ENCODE peak calls at places on chromosomes 7 and 10, in six cellular contexts. One of them, this sample, is unnamed.

GRCh38 chr10:68073631-68074403 is 1.3 kb downstream of the HERC4 start:
- DNase-seq in H1: no peak
- DNase-seq in GM12891: no peak
- DNase-seq in GM12878: no peak
- DNase-seq in K562: no peak
- DNase-seq in HepG2: no peak
- DNase-seq in this sample: no peak

GRCh38 chr7:96484091-96484490 is 162.2 kb upstream of the SLC25A13 start:
- DNase-seq in HepG2: no peak
- DNase-seq in K562: no peak
- DNase-seq in GM12891: no peak
- DNase-seq in GM12878: no peak
- DNase-seq in H1: no peak
- DNase-seq in this sample: no peak

GRCh38 chr7:28984631-28985030 is 26.5 kb upstream of the TRIL start:
- DNase-seq in GM12878: no peak
- DNase-seq in K562: no peak
- DNase-seq in GM12891: no peak
- DNase-seq in HepG2: no peak
- DNase-seq in H1: no peak
- DNase-seq in this sample: no peak

GRCh38 chr7:137962875-137963507 is 38.9 kb downstream of the CREB3L2 start:
- DNase-seq in HepG2: no peak
- DNase-seq in K562: peak
- DNase-seq in GM12878: no peak
- DNase-seq in H1: no peak
- DNase-seq in GM12891: no peak
- DNase-seq in this sample: no peak

GRCh38 chr7:25716421-25716820 is 435.6 kb upstream of the NFE2L3 start:
- DNase-seq in H1: no peak
- DNase-seq in K562: no peak
- DNase-seq in GM12878: no peak
- DNase-seq in GM12891: no peak
- DNase-seq in HepG2: no peak
- DNase-seq in this sample: no peak

GRCh38 chr10:124545346-124545745 is 83.7 kb downstream of the LHPP start:
- DNase-seq in GM12891: no peak
- DNase-seq in K562: no peak
- DNase-seq in H1: no peak
- DNase-seq in HepG2: no peak
- DNase-seq in GM12878: no peak
- DNase-seq in this sample: no peak

GRCh38 chr10:90451283-90451682 is 406.6 kb downstream of the HTR7 start:
- DNase-seq in GM12878: no peak
- DNase-seq in H1: no peak
- DNase-seq in HepG2: no peak
- DNase-seq in K562: no peak
- DNase-seq in GM12891: no peak
- DNase-seq in this sample: no peak

GRCh38 chr10:35487336-35488034 is 117.7 kb upstream of the GJD4 start:
- DNase-seq in H1: no peak
- DNase-seq in GM12878: no peak
- DNase-seq in K562: no peak
- DNase-seq in GM12891: no peak
- DNase-seq in HepG2: no peak
- DNase-seq in this sample: no peak

GRCh38 chr10:56116684-56117083 is 244.4 kb downstream of the ZWINT start:
- DNase-seq in GM12891: no peak
- DNase-seq in HepG2: peak
- DNase-seq in K562: no peak
- DNase-seq in GM12878: no peak
- DNase-seq in H1: no peak
- DNase-seq in this sample: no peak

GRCh38 chr10:14146501-14146900 is 184.2 kb downstream of the FRMD4A start:
- DNase-seq in H1: no peak
- DNase-seq in GM12878: no peak
- DNase-seq in GM12891: no peak
- DNase-seq in HepG2: no peak
- DNase-seq in K562: no peak
- DNase-seq in this sample: no peak

GRCh38 chr10:124048371-124049290 is 44.8 kb downstream of the CHST15 start:
- DNase-seq in GM12891: no peak
- DNase-seq in K562: no peak
- DNase-seq in H1: no peak
- DNase-seq in GM12878: no peak
- DNase-seq in HepG2: peak
- DNase-seq in this sample: no peak

GRCh38 chr7:8015746-8016120 is 47.1 kb downstream of the GLCCI1 start:
- DNase-seq in H1: no peak
- DNase-seq in GM12878: no peak
- DNase-seq in HepG2: no peak
- DNase-seq in K562: no peak
- DNase-seq in GM12891: no peak
- DNase-seq in this sample: no peak

GRCh38 chr10:14750900-14751575 is 23.7 kb downstream of the FAM107B start:
- DNase-seq in K562: no peak
- DNase-seq in GM12878: no peak
- DNase-seq in H1: no peak
- DNase-seq in HepG2: no peak
- DNase-seq in GM12891: no peak
- DNase-seq in this sample: no peak

GRCh38 chr7:43211276-43211675 is 98.8 kb downstream of the HECW1 start:
- DNase-seq in GM12878: no peak
- DNase-seq in GM12891: no peak
- DNase-seq in K562: no peak
- DNase-seq in HepG2: peak
- DNase-seq in H1: no peak
- DNase-seq in this sample: no peak

GRCh38 chr7:123557016-123557630 is 495 bp downstream of the NDUFA5 start:
- DNase-seq in GM12878: no peak
- DNase-seq in HepG2: no peak
- DNase-seq in GM12891: no peak
- DNase-seq in H1: no peak
- DNase-seq in K562: peak
- DNase-seq in this sample: no peak

GRCh38 chr7:44985033-44985695 is 6.3 kb upstream of the MYO1G start:
- DNase-seq in GM12891: no peak
- DNase-seq in H1: no peak
- DNase-seq in HepG2: no peak
- DNase-seq in K562: no peak
- DNase-seq in GM12878: no peak
- DNase-seq in this sample: no peak

GRCh38 chr7:26681819-26682418 is 182.5 kb downstream of the SKAP2 start:
- DNase-seq in K562: peak
- DNase-seq in H1: no peak
- DNase-seq in GM12891: no peak
- DNase-seq in HepG2: no peak
- DNase-seq in GM12878: no peak
- DNase-seq in this sample: no peak

GRCh38 chr10:22849077-22849810 is 78.6 kb upstream of the ARMC3 start:
- DNase-seq in GM12878: no peak
- DNase-seq in K562: no peak
- DNase-seq in H1: no peak
- DNase-seq in HepG2: peak
- DNase-seq in GM12891: no peak
- DNase-seq in this sample: no peak

GRCh38 chr10:22846294-22846693 is 81.6 kb upstream of the ARMC3 start:
- DNase-seq in GM12878: no peak
- DNase-seq in GM12891: no peak
- DNase-seq in HepG2: no peak
- DNase-seq in H1: no peak
- DNase-seq in K562: no peak
- DNase-seq in this sample: no peak

GRCh38 chr10:22851865-22852239 is 76.0 kb upstream of the ARMC3 start:
- DNase-seq in K562: no peak
- DNase-seq in HepG2: peak
- DNase-seq in GM12891: no peak
- DNase-seq in H1: no peak
- DNase-seq in GM12878: no peak
- DNase-seq in this sample: no peak

GRCh38 chr10:22850541-22850940 is 77.3 kb upstream of the ARMC3 start:
- DNase-seq in GM12891: no peak
- DNase-seq in H1: no peak
- DNase-seq in K562: no peak
- DNase-seq in GM12878: no peak
- DNase-seq in HepG2: no peak
- DNase-seq in this sample: no peak

DNA sequence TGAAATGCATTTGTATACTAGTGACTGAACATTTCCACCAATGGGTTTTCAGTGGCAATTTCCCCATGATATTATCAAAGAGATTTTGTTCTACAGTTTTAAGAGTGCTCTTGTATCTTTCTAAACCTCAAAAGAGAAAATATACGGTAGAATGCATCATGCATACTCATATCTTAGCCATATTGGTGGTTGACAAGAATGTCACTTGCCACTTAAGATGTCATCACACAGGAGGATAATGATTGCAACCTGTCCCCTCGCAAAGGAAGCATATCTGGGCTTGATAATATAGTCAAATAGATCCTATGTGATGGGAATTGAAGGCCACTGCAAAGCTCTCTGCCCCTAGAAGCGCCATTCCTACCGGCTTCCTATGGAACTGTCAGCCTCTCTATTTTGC is 79.3 kb upstream of the ARMC3 start:
- DNase-seq in H1: no peak
- DNase-seq in K562: no peak
- DNase-seq in GM12891: no peak
- DNase-seq in HepG2: no peak
- DNase-seq in GM12878: no peak
- DNase-seq in this sample: no peak
- TF ChIP-seq POLR2A in H1: no peak
- TF ChIP-seq POLR2A in K562: no peak
- TF ChIP-seq POLR2A in GM12891: no peak
- TF ChIP-seq POLR2A in HepG2: no peak
- TF ChIP-seq POLR2A in GM12878: no peak
- TF ChIP-seq POLR2A in this sample: no peak

GRCh38 chr7:1758417-1758858 is 88.4 kb downstream of the ELFN1 start:
- DNase-seq in K562: no peak
- DNase-seq in HepG2: peak
- DNase-seq in H1: no peak
- DNase-seq in GM12891: no peak
- DNase-seq in GM12878: no peak
- DNase-seq in this sample: no peak
- TF ChIP-seq TAF1 in K562: no peak
- TF ChIP-seq TAF1 in HepG2: no peak
- TF ChIP-seq TAF1 in H1: no peak
- TF ChIP-seq TAF1 in GM12891: no peak
- TF ChIP-seq TAF1 in GM12878: no peak
- TF ChIP-seq TAF1 in this sample: no peak

DNA sequence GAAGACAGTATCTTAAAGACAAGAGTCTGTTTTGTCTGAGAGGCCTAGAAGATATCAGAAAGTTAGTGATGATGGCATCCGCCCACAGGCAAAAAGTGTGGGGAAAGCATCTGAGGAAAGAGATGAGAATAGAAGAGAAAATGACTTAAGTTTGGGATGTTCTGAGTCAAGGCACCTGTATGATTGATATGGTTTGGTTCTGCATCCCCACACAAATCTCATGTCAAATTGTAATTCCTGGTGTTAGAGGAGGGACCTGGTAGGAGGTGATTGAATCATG is 568.2 kb upstream of the MGMT start:
- DNase-seq in GM12878: no peak
- DNase-seq in GM12891: no peak
- DNase-seq in HepG2: no peak
- DNase-seq in K562: no peak
- DNase-seq in H1: no peak
- DNase-seq in this sample: no peak
- TF ChIP-seq POLR2A in GM12878: no peak
- TF ChIP-seq POLR2A in GM12891: no peak
- TF ChIP-seq POLR2A in HepG2: no peak
- TF ChIP-seq POLR2A in K562: no peak
- TF ChIP-seq POLR2A in H1: no peak
- TF ChIP-seq POLR2A in this sample: no peak

DNA sequence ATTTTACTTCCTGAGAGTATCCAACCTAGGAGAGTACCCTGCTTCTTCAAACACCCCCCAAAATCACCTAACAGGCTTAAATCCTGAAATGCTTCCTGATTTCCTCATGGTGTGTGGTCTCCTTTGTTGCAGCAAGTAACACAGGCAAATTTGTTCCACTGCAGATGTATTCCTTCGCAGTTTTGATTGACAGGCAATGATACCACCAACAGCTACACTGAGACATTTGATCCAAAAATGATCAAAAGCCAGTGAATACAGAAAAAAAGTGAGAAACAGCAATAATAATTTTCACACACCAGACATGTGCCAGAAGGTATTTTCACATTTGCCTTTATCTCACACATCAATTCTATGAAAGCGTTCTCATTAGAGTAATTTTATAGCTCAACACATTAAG is 95.9 kb downstream of the HERPUD2 start:
- DNase-seq in H1: no peak
- DNase-seq in K562: no peak
- DNase-seq in GM12891: no peak
- DNase-seq in HepG2: no peak
- DNase-seq in GM12878: no peak
- DNase-seq in this sample: no peak
- TF ChIP-seq TAF1 in H1: no peak
- TF ChIP-seq TAF1 in K562: no peak
- TF ChIP-seq TAF1 in GM12891: no peak
- TF ChIP-seq TAF1 in HepG2: no peak
- TF ChIP-seq TAF1 in GM12878: no peak
- TF ChIP-seq TAF1 in this sample: no peak

DNA sequence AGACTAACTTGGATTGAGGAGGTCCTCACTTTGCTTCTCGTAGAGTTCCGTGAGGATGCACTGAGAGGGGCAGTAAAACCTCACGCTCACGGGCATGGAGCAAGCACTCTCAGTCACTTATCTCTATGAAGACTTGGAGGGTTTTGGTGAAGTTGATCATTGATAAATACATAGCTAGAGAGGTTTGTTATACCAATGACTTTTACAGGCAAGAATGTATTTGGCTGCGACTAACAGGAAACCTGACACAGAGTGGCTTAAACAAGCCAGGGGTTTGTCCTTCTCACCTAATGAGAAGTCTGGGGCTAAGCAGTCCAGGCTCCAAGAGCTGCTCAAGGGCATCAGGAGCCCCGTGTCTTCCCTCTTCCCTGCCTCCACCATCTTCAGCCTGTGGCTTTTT is 6.1 kb downstream of the BICC1 start:
- DNase-seq in H1: no peak
- DNase-seq in GM12891: no peak
- DNase-seq in K562: no peak
- DNase-seq in GM12878: no peak
- DNase-seq in HepG2: no peak
- DNase-seq in this sample: no peak
- TF ChIP-seq POLR2A in H1: no peak
- TF ChIP-seq POLR2A in GM12891: no peak
- TF ChIP-seq POLR2A in K562: no peak
- TF ChIP-seq POLR2A in GM12878: no peak
- TF ChIP-seq POLR2A in HepG2: no peak
- TF ChIP-seq POLR2A in this sample: no peak